ENCODE peak calls at places on chromosomes 7 and 10, in seven cellular contexts. Z is NB4; E is dermis microvascular lymphatic vessel endothelial cell; K is activated naive CD4-positive, alpha-beta T cell; W is erythroblast; L is posterior cingulate gyrus; N is activated naive CD8-positive, alpha-beta T cell treated with anti-CD3 and anti-CD28 coated beads for 36 hours. S is an unnamed sample.
A peak's percentile ranks its signal among the peaks of the same experiment; 100 is the strongest.

GRCh38 chr7:51162724-51163329 is 153.8 kb downstream of the COBL start:
- DNase-seq in E (peak; percentile 48), Z (peak; percentile 85), K (no peak), L (no peak), N (peak; percentile 61), W (peak; percentile 72), S (peak; percentile 97)

GRCh38 chr10:113087082-113088029 is 137.3 kb downstream of the TCF7L2 start:
- DNase-seq in K (no peak), Z (peak; percentile 93), N (no peak), W (no peak), L (no peak), E (peak; percentile 55), S (peak; percentile 61)

GRCh38 chr10:42992957-42993390 is 83.9 kb upstream of the RET start:
- DNase-seq in W (no peak), N (no peak), E (no peak), L (no peak), Z (no peak), K (no peak), S (no peak)

GRCh38 chr7:115879171-115879570 is 151.4 kb downstream of the TFEC start:
- DNase-seq in W (no peak), K (no peak), N (no peak), E (no peak), Z (no peak), L (no peak), S (no peak)

GRCh38 chr7:1567893-1568292 is 1.9 kb downstream of the PSMG3 start:
- DNase-seq in K (no peak), Z (no peak), E (no peak), W (no peak), L (peak; percentile 48), N (no peak), S (peak; percentile 68)

GRCh38 chr7:132148876-132149275 is 427.4 kb downstream of the PLXNA4 start:
- DNase-seq in Z (no peak), L (no peak), W (no peak), N (no peak), K (no peak), E (no peak), S (no peak)

GRCh38 chr7:107742678-107743566 is 1.0 kb upstream of the CBLL1 start:
- DNase-seq in W (no peak), L (peak; percentile 44), N (no peak), Z (peak; percentile 93), E (no peak), K (peak; percentile 37), S (peak; percentile 46)

GRCh38 chr7:150967332-150967731 is 10.8 kb downstream of the KCNH2 start:
- DNase-seq in Z (no peak), L (no peak), W (no peak), K (no peak), N (no peak), E (no peak), S (no peak)

GRCh38 chr7:68269410-68269809 is 1272.8 kb downstream of the TYW1 start:
- DNase-seq in K (no peak), E (no peak), L (peak; percentile 40), N (no peak), W (no peak), Z (no peak), S (no peak)

GRCh38 chr10:114719311-114719710 is 61.2 kb upstream of the ABLIM1 start:
- DNase-seq in Z (no peak), K (no peak), N (no peak), W (no peak), E (no peak), L (no peak), S (no peak)

GRCh38 chr10:3785849-3786290 is 861 bp upstream of the KLF6 start:
- DNase-seq in Z (no peak), E (no peak), N (peak; percentile 29), K (no peak), L (no peak), W (peak; percentile 89), S (peak; percentile 52)

GRCh38 chr7:35697414-35698175 is 2.7 kb upstream of the HERPUD2 start:
- DNase-seq in L (no peak), Z (no peak), K (no peak), N (no peak), W (peak; percentile 6), E (no peak), S (no peak)

GRCh38 chr7:148847815-148848726 is 36.0 kb downstream of the EZH2 start:
- DNase-seq in K (no peak), Z (no peak), W (peak; percentile 64), E (no peak), N (no peak), L (no peak), S (no peak)

GRCh38 chr7:98816206-98816605 is 53.6 kb downstream of the TMEM130 start:
- DNase-seq in K (no peak), N (no peak), Z (no peak), W (no peak), E (no peak), L (no peak), S (no peak)

GRCh38 chr10:33820531-33820930 is 486.1 kb upstream of the NRP1 start:
- DNase-seq in N (no peak), L (no peak), E (no peak), Z (no peak), W (no peak), K (no peak), S (no peak)

GRCh38 chr7:55127622-55128081 is 108.8 kb downstream of the EGFR start:
- DNase-seq in Z (no peak), K (no peak), N (no peak), E (no peak), L (no peak), W (no peak), S (no peak)

GRCh38 chr10:133139561-133140065 is 20.4 kb upstream of the KNDC1 start:
- DNase-seq in W (no peak), K (no peak), Z (peak; percentile 33), N (no peak), L (peak; percentile 6), E (no peak), S (no peak)

GRCh38 chr7:129783097-129783919 is 169.5 kb downstream of the UBE2H start:
- DNase-seq in K (no peak), L (no peak), E (no peak), Z (no peak), N (no peak), W (peak; percentile 24), S (no peak)